ENCODE peak calls at places on chromosomes 3 and 15, in nine cellular contexts. P, M, Y, S, Z, X, F, C and E are unnamed samples.

GRCh38 chr3:69231929-69232437 is 109.6 kb upstream of the LMOD3 start:
- DNase-seq in M (no peak), P (peak), S (no peak), Y (no peak), C (peak), Z (no peak), X (no peak), F (peak), E (no peak)

GRCh38 chr3:43013256-43013655 is 34.1 kb downstream of the GASK1A start:
- DNase-seq in C (no peak), P (no peak), X (no peak), S (no peak), Z (no peak), F (no peak), M (no peak), Y (no peak), E (no peak)

GRCh38 chr15:64861960-64862359 is 20.2 kb downstream of the PLEKHO2 start:
- DNase-seq in M (no peak), C (no peak), S (no peak), Y (no peak), F (no peak), Z (no peak), X (no peak), P (no peak), E (no peak)

GRCh38 chr3:27613846-27614500 is 108.2 kb downstream of the EOMES start:
- DNase-seq in M (no peak), F (no peak), P (no peak), X (no peak), Y (no peak), S (no peak), Z (no peak), C (peak), E (no peak)

GRCh38 chr15:58015565-58015964 is 49.9 kb downstream of the ALDH1A2 start:
- DNase-seq in Z (no peak), P (no peak), X (no peak), C (peak), Y (no peak), F (no peak), S (no peak), M (no peak), E (no peak)

GRCh38 chr3:187758318-187758717 is 13.1 kb upstream of the BCL6 start:
- DNase-seq in Z (no peak), X (no peak), S (no peak), F (no peak), M (no peak), Y (no peak), P (no peak), C (no peak), E (no peak)

GRCh38 chr15:31487811-31488436 is 161.3 kb downstream of the KLF13 start:
- DNase-seq in C (peak), P (no peak), M (no peak), Y (no peak), F (no peak), S (no peak), Z (peak), X (no peak), E (no peak)

GRCh38 chr3:10600159-10601125 is 95.1 kb upstream of the ATP2B2 start:
- DNase-seq in S (no peak), Z (no peak), M (no peak), X (no peak), F (no peak), Y (no peak), C (peak), P (peak), E (no peak)

GRCh38 chr3:136682740-136683312 is 69.4 kb downstream of the STAG1 start:
- DNase-seq in Y (no peak), X (no peak), Z (no peak), F (no peak), C (no peak), P (no peak), M (no peak), S (no peak), E (no peak)

GRCh38 chr3:44232407-44232806 is 9.3 kb upstream of the TOPAZ1 start:
- DNase-seq in Y (no peak), P (no peak), M (peak), S (no peak), X (no peak), F (no peak), C (no peak), Z (no peak), E (no peak)

GRCh38 chr15:80803580-80804525 is 24.7 kb downstream of the CEMIP start:
- DNase-seq in X (no peak), C (peak), Y (no peak), P (no peak), S (no peak), Z (peak), F (no peak), M (no peak), E (no peak)

GRCh38 chr3:162338514-162338913 is 841.9 kb downstream of the OTOL1 start:
- DNase-seq in P (no peak), X (no peak), M (no peak), Z (no peak), S (no peak), Y (no peak), F (no peak), C (peak), E (no peak)

GRCh38 chr3:138649134-138649533 is 40.6 kb downstream of the FAIM start:
- DNase-seq in Y (no peak), P (no peak), F (no peak), X (no peak), C (no peak), Z (no peak), M (no peak), S (no peak), E (no peak)

GRCh38 chr3:64355473-64355872 is 130.2 kb upstream of the PRICKLE2 start:
- DNase-seq in Z (no peak), P (no peak), M (peak), F (no peak), X (no peak), Y (no peak), C (peak), S (no peak), E (no peak)

GRCh38 chr3:136852180-136852579 is 9.8 kb upstream of the NCK1 start:
- DNase-seq in Z (no peak), F (no peak), P (no peak), C (no peak), S (no peak), Y (no peak), X (no peak), M (no peak), E (no peak)

GRCh38 chr3:63990204-63990603 is 33.1 kb downstream of the PSMD6 start:
- DNase-seq in X (no peak), M (no peak), Z (no peak), P (no peak), S (no peak), F (no peak), C (no peak), Y (no peak), E (no peak)

GRCh38 chr15:42152196-42152920 is 4.1 kb downstream of the PLA2G4F start:
- DNase-seq in S (no peak), P (no peak), X (no peak), M (no peak), Y (no peak), C (no peak), F (no peak), Z (no peak), E (no peak)

GRCh38 chr3:70312336-70312735 is at the start of gene MDFIC2:
- DNase-seq in M (no peak), X (no peak), F (no peak), C (no peak), S (no peak), Y (no peak), P (no peak), Z (no peak), E (no peak)

GRCh38 chr3:31399270-31399669 is 133.5 kb upstream of the STT3B start:
- DNase-seq in Z (no peak), Y (no peak), C (no peak), S (no peak), F (no peak), M (peak), X (no peak), P (no peak), E (no peak)

GRCh38 chr3:143627336-143627735 is 220.9 kb downstream of the SLC9A9 start:
- DNase-seq in S (no peak), Z (peak), M (no peak), Y (no peak), F (no peak), P (no peak), X (no peak), C (peak), E (no peak)

GRCh38 chr3:192825657-192826200 is 91.9 kb downstream of the MB21D2 start:
- DNase-seq in Z (no peak), X (no peak), C (peak), M (no peak), P (no peak), S (no peak), Y (peak), F (no peak), E (no peak)

GRCh38 chr15:51342249-51342999 is 969 bp downstream of the GLDN start:
- DNase-seq in X (no peak), C (no peak), P (no peak), M (no peak), F (no peak), Y (no peak), Z (no peak), S (no peak), E (no peak)

GRCh38 chr3:67947808-67948508 is 293.5 kb upstream of the SUCLG2 start:
- DNase-seq in S (no peak), Y (no peak), M (no peak), P (peak), C (no peak), Z (peak), X (peak), F (no peak), E (no peak)

GRCh38 chr15:92142242-92143232 is 251.1 kb upstream of the ST8SIA2 start:
- DNase-seq in S (no peak), C (peak), F (no peak), M (no peak), X (no peak), Z (no peak), Y (no peak), P (no peak), E (no peak)

GRCh38 chr15:93219859-93220258 is 130.8 kb upstream of the RGMA start:
- DNase-seq in Z (no peak), F (no peak), X (no peak), S (no peak), C (no peak), M (no peak), P (no peak), Y (no peak), E (no peak)